ENCODE peak calls at places on chromosomes 5 and 9, in five cellular contexts. H is thoracic aorta, G is stomach, I is sigmoid colon, E is Peyer's patch. A is an unnamed sample.

GRCh38 chr5:36090033-36090432 is 23.4 kb upstream of the UGT3A2 start:
- DNase-seq in H (no peak), G (no peak), I (no peak), E (no peak), A (no peak)

GRCh38 chr9:80175286-80175906 is 603.6 kb downstream of the TLE4 start:
- DNase-seq in H (no peak), G (peak; percentile 39), I (no peak), E (no peak), A (no peak)

GRCh38 chr5:178121450-178122276 is 8.3 kb downstream of the N4BP3 start:
- DNase-seq in H (no peak), G (no peak), I (peak; percentile 82), E (no peak), A (no peak)

GRCh38 chr9:127825319-127826051 is 22.8 kb downstream of the FPGS start:
- DNase-seq in H (no peak), G (peak; percentile 64), I (peak; percentile 75), E (peak; percentile 35), A (no peak)

GRCh38 chr5:88719434-88719833 is 163.6 kb downstream of the MEF2C start:
- DNase-seq in H (no peak), G (no peak), I (no peak), E (no peak), A (no peak)

GRCh38 chr9:137968235-137968634 is 90.7 kb downstream of the CACNA1B start:
- DNase-seq in H (no peak), G (peak; percentile 24), I (peak; percentile 61), E (no peak), A (no peak)

GRCh38 chr9:129703667-129704355 is 38.4 kb downstream of the PRRX2 start:
- DNase-seq in H (peak; percentile 38), G (no peak), I (peak; percentile 82), E (no peak), A (peak; percentile 91)

GRCh38 chr5:163506726-163507125 is 1.3 kb downstream of the MAT2B start:
- DNase-seq in H (no peak), G (no peak), I (no peak), E (no peak), A (no peak)

GRCh38 chr5:77133061-77133758 is 46.1 kb upstream of the ZBED3 start:
- DNase-seq in H (peak; percentile 64), G (peak; percentile 32), I (peak; percentile 82), E (peak; percentile 20), A (peak; percentile 13)

GRCh38 chr9:134932171-134932570 is 14.5 kb upstream of the FCN1 start:
- DNase-seq in H (no peak), G (no peak), I (no peak), E (no peak), A (no peak)

GRCh38 chr9:114452219-114453169 is 52.8 kb downstream of the WHRN start:
- DNase-seq in H (no peak), G (peak; percentile 55), I (no peak), E (peak; percentile 68), A (no peak)

GRCh38 chr9:116365056-116365471 is 211.5 kb downstream of the PAPPA start:
- DNase-seq in H (no peak), G (peak; percentile 32), I (peak; percentile 79), E (no peak), A (peak; percentile 77)

GRCh38 chr5:127863610-127864395 is 160.6 kb downstream of the CCDC192 start:
- DNase-seq in H (no peak), G (no peak), I (no peak), E (no peak), A (no peak)

GRCh38 chr5:87069974-87070608 is 197.6 kb upstream of the RASA1 start:
- DNase-seq in H (no peak), G (no peak), I (no peak), E (peak; percentile 48), A (peak; percentile 68)

GRCh38 chr5:41794478-41794877 is 75.7 kb downstream of the OXCT1 start:
- DNase-seq in H (peak; percentile 17), G (no peak), I (no peak), E (no peak), A (no peak)

GRCh38 chr5:39850291-39850690 is 425.5 kb upstream of the DAB2 start:
- DNase-seq in H (no peak), G (no peak), I (no peak), E (no peak), A (no peak)

GRCh38 chr9:5621327-5621726 is 7.6 kb upstream of the RIC1 start:
- DNase-seq in H (peak; percentile 43), G (no peak), I (no peak), E (no peak), A (peak; percentile 73)

DNA sequence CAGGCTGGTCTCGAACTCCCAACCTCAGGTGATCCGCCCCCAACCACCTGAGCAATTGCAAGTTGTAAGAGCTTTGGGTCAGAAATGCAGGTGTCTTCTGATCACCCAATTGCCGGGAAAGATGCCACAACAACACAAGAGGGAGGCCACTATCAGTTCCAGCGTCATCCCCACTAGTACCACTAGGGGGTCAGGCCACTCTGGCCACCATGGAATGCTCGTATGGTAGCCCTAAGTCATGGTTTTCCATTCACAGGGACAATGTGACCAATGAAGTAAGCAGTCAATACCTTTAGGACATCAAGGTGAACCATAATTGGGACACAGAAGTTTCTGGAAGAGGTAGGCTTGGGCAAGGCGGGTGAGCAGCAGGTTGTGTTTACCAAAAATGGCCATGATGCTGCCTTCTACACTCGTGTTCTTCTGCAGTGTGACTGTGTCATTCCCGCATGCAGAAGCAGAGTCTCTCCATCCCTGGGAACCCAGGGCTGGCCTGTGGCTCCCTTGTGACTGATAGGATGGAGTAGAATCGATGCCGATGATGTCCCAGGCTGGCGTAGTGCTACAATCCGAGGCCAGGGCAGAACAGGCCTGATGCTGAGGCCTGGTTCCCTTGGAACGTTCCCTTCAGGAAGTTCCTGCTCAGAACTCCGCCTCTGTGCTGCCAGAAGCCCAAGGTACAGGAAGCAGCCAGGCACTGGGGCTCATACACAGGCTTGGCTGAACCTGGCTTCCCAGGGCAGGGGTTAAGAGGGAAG is 42.2 kb upstream of the ANKRD33B start:
- DNase-seq in H (no peak), G (no peak), I (no peak), E (no peak), A (no peak)
- TF ChIP-seq CTCF in H (no peak), G (no peak), I (no peak), E (peak; percentile 3), A (no peak)

DNA sequence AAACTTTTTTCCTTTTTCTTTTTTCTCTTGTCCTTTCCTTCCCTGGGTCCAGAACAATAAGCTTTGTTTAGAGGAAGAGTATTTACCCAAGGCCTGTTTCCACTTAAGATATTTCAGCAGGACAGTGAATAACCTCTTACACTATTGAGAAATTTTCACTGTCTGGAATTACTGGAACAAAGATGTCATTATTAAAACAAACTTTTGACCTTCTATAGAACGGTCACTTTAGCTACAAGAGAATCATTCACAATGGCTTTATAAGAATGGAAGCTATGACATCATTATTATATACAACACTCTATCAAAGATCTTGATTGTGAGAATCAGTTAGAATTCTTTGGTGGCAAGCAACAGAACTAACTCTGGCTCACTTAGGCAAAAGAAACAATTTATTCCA is 22.0 kb upstream of the ARHGAP26 start:
- DNase-seq in H (no peak), G (no peak), I (no peak), E (no peak), A (no peak)
- H3K4me1 ChIP-seq in H (peaks cover 79% of the 10 kb centered on the region), G (peaks cover 44% of the 10 kb centered on the region), I (peaks cover 22% of the 10 kb centered on the region), E (no peaks in the 10 kb centered on the region), A (peaks cover 22% of the 10 kb centered on the region)

GRCh38 chr9:90774682-90775081 is 26.9 kb upstream of the SYK start:
- DNase-seq in H (no peak), G (no peak), I (no peak), E (peak; percentile 77), A (no peak)

GRCh38 chr9:90772381-90772780 is 29.2 kb upstream of the SYK start:
- DNase-seq in H (no peak), G (no peak), I (no peak), E (no peak), A (no peak)

GRCh38 chr9:90775657-90776056 is 26.0 kb upstream of the SYK start:
- DNase-seq in H (no peak), G (no peak), I (no peak), E (no peak), A (no peak)

GRCh38 chr9:90770927-90771326 is 30.7 kb upstream of the SYK start:
- DNase-seq in H (no peak), G (no peak), I (no peak), E (peak; percentile 42), A (no peak)

DNA sequence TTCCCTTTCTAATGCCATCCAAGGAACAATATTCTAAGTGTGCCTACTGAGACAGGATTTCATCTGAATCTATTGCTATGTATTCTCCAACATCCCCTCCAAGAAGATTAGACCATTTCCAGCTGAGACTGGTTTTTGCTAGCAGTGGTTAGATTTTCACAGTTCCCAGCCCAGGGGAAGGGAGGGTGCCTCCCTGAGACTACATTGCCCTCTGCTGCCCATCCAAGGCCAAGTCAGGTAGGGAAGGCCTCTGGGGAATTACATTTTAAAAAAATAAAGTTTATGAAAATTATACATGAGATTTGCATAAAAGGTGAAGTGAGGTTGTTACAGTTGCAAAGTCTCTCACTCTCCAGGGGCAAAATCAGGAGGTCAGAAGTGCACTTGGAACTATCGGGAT is 28.0 kb upstream of the SYK start:
- DNase-seq in H (no peak), G (no peak), I (no peak), E (peak; percentile 34), A (no peak)
- TF ChIP-seq CTCF in H (no peak), G (peak; percentile 31), I (no peak), E (peak; percentile 60), A (no peak)

DNA sequence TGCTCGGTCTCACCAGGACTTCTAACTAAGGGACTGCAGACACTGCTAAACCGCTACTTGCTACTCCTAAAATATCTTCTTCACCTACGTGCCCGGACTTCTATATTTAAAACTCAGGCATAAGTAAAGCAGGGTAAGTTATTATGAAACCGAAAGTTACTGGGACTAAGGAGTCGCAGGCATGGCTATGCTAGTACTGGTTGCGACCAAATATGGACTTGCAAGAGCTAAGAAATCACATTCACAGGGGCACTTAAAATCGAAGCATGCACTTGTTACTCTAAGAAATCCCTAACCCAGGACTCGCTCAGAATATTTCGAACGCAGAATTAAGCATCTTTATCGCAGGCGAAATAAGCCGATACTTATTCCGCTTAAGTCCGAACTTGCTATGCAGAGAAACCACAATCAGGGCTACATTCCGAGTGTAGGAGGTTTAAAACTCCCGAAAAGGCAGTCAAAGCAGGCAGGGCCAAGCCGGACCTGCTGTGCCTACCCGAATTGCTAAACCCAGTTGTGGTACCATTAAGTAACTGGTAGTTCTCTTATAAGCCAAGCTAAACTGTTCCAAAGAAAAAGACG is 2.1 kb downstream of the ANXA2R start:
- DNase-seq in H (no peak), G (no peak), I (no peak), E (peak; percentile 36), A (no peak)
- H3K4me1 ChIP-seq in H (no peaks in the 10 kb centered on the region), G (peaks cover 69% of the 10 kb centered on the region), I (peaks cover 42% of the 10 kb centered on the region), E (no peaks in the 10 kb centered on the region), A (no peaks in the 10 kb centered on the region)

GRCh38 chr5:32586251-32586642 is 890 bp downstream of the SUB1 start:
- DNase-seq in H (no peak), G (no peak), I (no peak), E (no peak), A (no peak)
- TF ChIP-seq CTCF in H (no peak), G (no peak), I (no peak), E (no peak), A (no peak)

DNA sequence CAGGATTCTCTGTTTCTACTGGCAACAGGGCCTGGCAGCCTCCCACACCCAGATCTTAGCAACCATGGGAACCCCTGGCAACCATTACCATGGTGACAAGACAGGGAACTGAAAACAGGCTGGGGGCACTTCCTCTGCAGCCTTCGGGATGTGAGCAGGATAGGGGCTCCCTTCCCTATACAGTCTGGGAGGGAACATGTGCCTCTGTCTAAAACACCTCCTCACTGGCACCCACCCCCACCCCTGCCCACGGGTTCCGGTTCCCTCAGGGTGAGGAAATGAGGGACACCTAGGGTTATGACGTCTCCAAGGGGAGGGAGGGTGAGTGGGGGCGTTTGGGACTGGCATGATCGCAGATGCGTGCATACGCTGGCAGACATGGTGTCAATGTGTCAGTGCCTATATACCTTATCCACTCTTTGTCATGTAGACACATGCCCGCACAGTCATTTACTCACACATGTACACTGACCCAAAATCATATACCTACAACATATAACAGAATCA is 3.0 kb upstream of the DNAJB5 start:
- DNase-seq in H (no peak), G (no peak), I (no peak), E (peak; percentile 68), A (peak; percentile 71)
- H3K4me1 ChIP-seq in H (peaks cover 31% of the 10 kb centered on the region), G (peaks cover 43% of the 10 kb centered on the region), I (peaks cover 26% of the 10 kb centered on the region), E (peaks cover 24% of the 10 kb centered on the region), A (no peaks in the 10 kb centered on the region)

A was measured in ascending aorta.